ENCODE peak calls at places on chromosomes 6 and 20, in six cellular contexts. R is HFFc6; N is foreskin fibroblast; U is neural progenitor cell; Y is ELR; C is stimulated activated CD8-positive, alpha-beta memory T cell treated with anti-CD3 and anti-CD28 coated beads, Interleukin-15, amount 100 ng/mL, for 24 hours. P is an unnamed sample.

GRCh38 chr6:88882536-88882935 is 80.9 kb downstream of the RNGTT start:
- DNase-seq in R (no peak), N (no peak), U (peak; percentile 67), Y (no peak), C (no peak), P (no peak)

GRCh38 chr6:87682310-87682709 is 19.7 kb downstream of the AKIRIN2 start:
- DNase-seq in R (peak; percentile 49), N (no peak), U (no peak), Y (peak; percentile 55), C (no peak), P (no peak)

GRCh38 chr6:106643061-106643460 is 13.7 kb downstream of the QRSL1 start:
- DNase-seq in R (no peak), N (peak; percentile 34), U (no peak), Y (peak; percentile 31), C (no peak), P (no peak)

GRCh38 chr6:167090171-167090570 is 32.7 kb upstream of the CCR6 start:
- DNase-seq in R (no peak), N (no peak), U (no peak), Y (no peak), C (no peak), P (no peak)

GRCh38 chr6:84568971-84569370 is 195.4 kb downstream of the TBX18 start:
- DNase-seq in R (peak; percentile 23), N (peak; percentile 46), U (peak; percentile 38), Y (peak; percentile 60), C (no peak), P (peak; percentile 43)

GRCh38 chr20:52783769-52784168 is 188.4 kb upstream of the TSHZ2 start:
- DNase-seq in R (no peak), N (no peak), U (peak; percentile 39), Y (peak; percentile 4), C (peak; percentile 3), P (no peak)

GRCh38 chr6:141110486-141110885 is 1022.2 kb upstream of the GJE1 start:
- DNase-seq in R (peak; percentile 50), N (peak; percentile 52), U (no peak), Y (peak; percentile 60), C (no peak), P (peak; percentile 24)

GRCh38 chr20:63342561-63343459 is 18.3 kb downstream of the CHRNA4 start:
- DNase-seq in R (no peak), N (no peak), U (no peak), Y (no peak), C (no peak), P (no peak)

GRCh38 chr6:125421853-125422252 is 120.1 kb upstream of the HDDC2 start:
- DNase-seq in R (no peak), N (no peak), U (peak; percentile 68), Y (peak; percentile 35), C (no peak), P (no peak)

GRCh38 chr20:38270869-38271608 is 10.5 kb upstream of the KIAA1755 start:
- DNase-seq in R (peak; percentile 89), N (peak; percentile 92), U (no peak), Y (peak; percentile 97), C (no peak), P (peak; percentile 82)

GRCh38 chr20:57656821-57657536 is 36.8 kb upstream of the ZBP1 start:
- DNase-seq in R (no peak), N (no peak), U (no peak), Y (no peak), C (no peak), P (no peak)

GRCh38 chr20:48843125-48843806 is 15.5 kb upstream of the PREX1 start:
- DNase-seq in R (no peak), N (no peak), U (no peak), Y (peak; percentile 56), C (no peak), P (no peak)

GRCh38 chr6:2790588-2790987 is 25.4 kb downstream of the WRNIP1 start:
- DNase-seq in R (peak; percentile 38), N (peak; percentile 26), U (no peak), Y (peak; percentile 64), C (no peak), P (no peak)

GRCh38 chr6:170132011-170132521 is 158.8 kb downstream of the DLL1 start:
- DNase-seq in R (no peak), N (no peak), U (no peak), Y (no peak), C (no peak), P (no peak)